ENCODE peak calls at places on chromosome 19, in ten cellular contexts. F is AG09309; R is fibroblast of lung; I is endothelial cell; S is mesothelial cell of epicardium; A is MCF 10A; U is spleen; O is neural progenitor cell; E is CD8-positive, alpha-beta T cell; X is epithelial cell of proximal tubule. C is an unnamed sample.

GRCh38 chr19:39474139-39474620 is 6.5 kb upstream of the TIMM50 start:
- DNase-seq in E (peak; percentile 43), O (peak; percentile 77), F (no peak), A (peak; percentile 46), R (peak; percentile 24), S (peak; percentile 53), U (peak; percentile 90), X (no peak), I (peak; percentile 88), C (peak; percentile 90)

GRCh38 chr19:38730731-38731589 is 13.3 kb downstream of the CAPN12 start:
- DNase-seq in S (peak; percentile 12), O (no peak), A (no peak), X (no peak), E (no peak), F (no peak), I (no peak), R (no peak), U (no peak), C (no peak)

GRCh38 chr19:35408284-35409171 is 37.7 kb downstream of the GPR42 start:
- DNase-seq in E (no peak), F (no peak), O (no peak), R (no peak), A (no peak), S (no peak), X (no peak), U (no peak), I (no peak), C (no peak)

GRCh38 chr19:28444371-28444770 is 768.6 kb downstream of the UQCRFS1 start:
- DNase-seq in R (no peak), F (no peak), S (no peak), U (no peak), E (no peak), A (no peak), X (no peak), O (no peak), I (no peak), C (no peak)

GRCh38 chr19:45075215-45076028 is 856 bp downstream of the ZNF296 start:
- DNase-seq in I (no peak), S (no peak), X (no peak), E (no peak), U (peak; percentile 98), F (no peak), A (peak; percentile 82), R (peak; percentile 26), O (peak; percentile 43), C (peak; percentile 64)

GRCh38 chr19:58218899-58219298 is 9.8 kb upstream of the ZNF544 start:
- DNase-seq in X (no peak), O (peak; percentile 26), I (peak; percentile 19), S (no peak), U (no peak), A (peak; percentile 34), R (no peak), E (no peak), F (no peak), C (peak; percentile 27)

GRCh38 chr19:4391701-4392543 is 8.4 kb downstream of the SH3GL1 start:
- DNase-seq in F (no peak), S (no peak), U (peak; percentile 85), R (peak; percentile 89), X (no peak), A (no peak), O (no peak), E (no peak), I (no peak), C (no peak)

GRCh38 chr19:9309974-9310446 is 372 bp upstream of the ZNF699 start:
- DNase-seq in X (no peak), I (no peak), A (peak; percentile 93), R (no peak), O (peak; percentile 98), E (no peak), U (peak; percentile 94), F (peak; percentile 62), S (peak; percentile 82), C (peak; percentile 90)

GRCh38 chr19:5857203-5858081 is 6.2 kb upstream of the FUT3 start:
- DNase-seq in I (no peak), A (no peak), F (no peak), E (no peak), O (no peak), X (no peak), R (no peak), U (no peak), S (no peak), C (no peak)

GRCh38 chr19:45597425-45598111 is 4.4 kb downstream of the GPR4 start:
- DNase-seq in S (no peak), I (no peak), F (no peak), A (no peak), U (no peak), O (no peak), R (no peak), E (no peak), X (no peak), C (no peak)

GRCh38 chr19:45258862-45259261 is 7.8 kb downstream of the MARK4 start:
- DNase-seq in A (no peak), U (no peak), R (no peak), S (no peak), X (no peak), F (no peak), E (no peak), I (no peak), O (no peak), C (no peak)

GRCh38 chr19:41223431-41224234 is 4.6 kb downstream of the AXL start:
- DNase-seq in O (peak; percentile 81), A (peak; percentile 61), E (no peak), I (no peak), X (peak; percentile 59), F (peak; percentile 58), U (no peak), R (peak; percentile 96), S (no peak), C (no peak)

GRCh38 chr19:13920524-13920923 is 14.5 kb downstream of the CC2D1A start:
- DNase-seq in A (no peak), U (no peak), E (no peak), O (no peak), S (no peak), F (no peak), I (no peak), X (no peak), R (no peak), C (no peak)

GRCh38 chr19:3034845-3035541 is 5.9 kb upstream of the TLE2 start:
- DNase-seq in I (no peak), E (no peak), U (peak; percentile 84), A (peak; percentile 29), F (no peak), O (peak; percentile 62), R (peak; percentile 53), S (no peak), X (no peak), C (no peak)

GRCh38 chr19:48497728-48498575 is 13.7 kb downstream of the LMTK3 start:
- DNase-seq in U (no peak), I (no peak), S (no peak), A (no peak), R (no peak), F (no peak), E (no peak), O (no peak), X (no peak), C (no peak)

GRCh38 chr19:48498576-48498879 is 13.1 kb downstream of the LMTK3 start:
- DNase-seq in I (no peak), U (no peak), X (no peak), S (no peak), A (no peak), F (no peak), O (no peak), E (no peak), R (no peak), C (no peak)

GRCh38 chr19:48499352-48500090 is 12.1 kb downstream of the LMTK3 start:
- DNase-seq in O (no peak), F (no peak), R (no peak), I (no peak), S (no peak), X (no peak), A (no peak), E (no peak), U (no peak), C (no peak)

GRCh38 chr19:48496959-48497727 is 14.5 kb downstream of the LMTK3 start:
- DNase-seq in U (no peak), R (no peak), I (no peak), O (no peak), A (no peak), S (no peak), F (no peak), E (no peak), X (no peak), C (no peak)

GRCh38 chr19:48498922-48499321 is 12.7 kb downstream of the LMTK3 start:
- DNase-seq in R (no peak), E (no peak), F (no peak), A (no peak), X (no peak), O (no peak), U (no peak), I (no peak), S (no peak), C (no peak)
- TF ChIP-seq CTCF in R (no peak), E (no peak), F (no peak), A (no peak), X (no peak), O (no peak), U (no peak), I (no peak), S (no peak), C (no peak)

GRCh38 chr19:11451327-11451941 is 16.0 kb downstream of the PRKCSH start:
- DNase-seq in O (no peak), S (no peak), I (no peak), R (no peak), F (no peak), E (no peak), A (no peak), X (no peak), U (no peak), C (no peak)
- TF ChIP-seq CTCF in O (no peak), S (no peak), I (no peak), R (no peak), F (no peak), E (no peak), A (no peak), X (no peak), U (no peak), C (no peak)

DNA sequence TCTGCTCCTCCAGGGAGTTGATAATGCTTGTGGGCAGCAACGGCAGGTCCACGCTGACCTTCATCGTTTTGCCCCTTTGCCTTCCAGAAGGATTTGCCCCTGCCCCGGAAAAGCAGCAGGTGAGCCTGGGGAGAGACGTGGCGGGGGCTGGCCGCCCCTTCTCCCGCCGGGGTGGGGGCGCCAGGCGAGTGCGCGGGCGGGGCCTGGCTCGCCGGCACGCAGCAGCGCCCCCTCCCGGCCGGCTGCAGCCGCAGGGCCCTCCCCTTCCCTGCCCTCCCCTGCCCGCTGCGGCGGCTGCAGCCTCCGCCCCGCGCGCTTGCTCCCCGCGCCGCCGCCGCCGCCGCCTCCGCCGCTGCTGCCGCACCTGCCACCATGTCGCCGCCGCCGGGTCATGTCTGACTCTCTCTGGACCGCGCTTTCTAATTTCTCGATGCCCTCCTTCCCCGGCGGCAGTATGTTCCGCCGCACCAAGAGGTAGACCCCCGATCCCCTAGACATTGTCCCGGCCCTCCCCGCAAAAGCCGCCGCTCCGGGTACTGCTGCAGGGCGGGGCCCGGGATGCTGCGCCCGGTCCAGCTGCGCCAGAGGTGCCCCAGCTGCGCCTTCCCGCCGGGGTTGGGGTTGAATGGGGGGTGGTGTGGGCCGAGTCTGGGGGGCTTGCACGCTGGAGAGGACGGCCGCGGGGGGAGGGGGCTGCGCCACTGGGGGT is at the start of gene MAST1:
- DNase-seq in I (peak; percentile 68), X (no peak), A (peak; percentile 46), E (no peak), U (peak; percentile 80), O (peak; percentile 91), S (no peak), R (no peak), F (no peak), C (peak; percentile 84)
- TF ChIP-seq CTCF in I (peak; percentile 65), X (no peak), A (peak; percentile 60), E (peak; percentile 34), U (peak; percentile 67), O (peak; percentile 66), S (peak; percentile 29), R (no peak), F (peak; percentile 28), C (peak; percentile 59)

GRCh38 chr19:56333506-56333905 is 18.9 kb upstream of the ZSCAN5A start:
- DNase-seq in S (no peak), I (peak; percentile 52), X (peak; percentile 18), O (peak; percentile 48), R (peak; percentile 29), E (no peak), A (peak; percentile 62), F (peak; percentile 35), U (no peak), C (peak; percentile 24)
- TF ChIP-seq CTCF in S (peak; percentile 50), I (peak; percentile 73), X (peak; percentile 89), O (peak; percentile 73), R (peak; percentile 75), E (peak; percentile 64), A (peak; percentile 69), F (peak; percentile 81), U (peak; percentile 74), C (peak; percentile 75)